ENCODE peak calls at places on chromosome 17, in six cellular contexts. G, B, E, T, S and X are unnamed samples.

GRCh38 chr17:29958947-29959657 is 17.7 kb downstream of the EFCAB5 start:
- DNase-seq in G (peak; percentile 83), B (no peak), E (no peak), T (no peak), S (no peak), X (peak; percentile 88)

GRCh38 chr17:75679706-75680201 is 12.6 kb downstream of the SAP30BP start:
- DNase-seq in G (peak; percentile 91), B (no peak), E (no peak), T (no peak), S (no peak), X (peak; percentile 50)

GRCh38 chr17:47810200-47810821 is 11.3 kb downstream of the OSBPL7 start:
- DNase-seq in G (peak; percentile 95), B (no peak), E (no peak), T (no peak), S (peak; percentile 93), X (peak; percentile 94)

GRCh38 chr17:68103148-68103547 is 67.6 kb downstream of the KPNA2 start:
- DNase-seq in G (no peak), B (no peak), E (no peak), T (peak; percentile 28), S (no peak), X (no peak)

GRCh38 chr17:19346351-19347255 is 15.9 kb downstream of the B9D1 start:
- DNase-seq in G (peak; percentile 82), B (no peak), E (no peak), T (no peak), S (peak; percentile 23), X (peak; percentile 95)

GRCh38 chr17:6097005-6097279 is 26.8 kb downstream of the WSCD1 start:
- DNase-seq in G (no peak), B (no peak), E (no peak), T (no peak), S (no peak), X (no peak)

GRCh38 chr17:7177210-7177953 is 1.8 kb downstream of the ASGR1 start:
- DNase-seq in G (peak; percentile 66), B (peak; percentile 46), E (peak; percentile 92), T (peak; percentile 95), S (no peak), X (peak; percentile 80)

GRCh38 chr17:31054761-31055160 is 40.0 kb upstream of the NF1 start:
- DNase-seq in G (no peak), B (no peak), E (no peak), T (no peak), S (no peak), X (no peak)

GRCh38 chr17:2924211-2924610 is 128.0 kb downstream of the RAP1GAP2 start:
- DNase-seq in G (no peak), B (no peak), E (peak; percentile 48), T (peak; percentile 72), S (no peak), X (peak; percentile 58)

GRCh38 chr17:69320908-69321238 is 6.1 kb downstream of the ABCA5 start:
- DNase-seq in G (no peak), B (no peak), E (no peak), T (no peak), S (no peak), X (no peak)

GRCh38 chr17:37614391-37614790 is 5.2 kb upstream of the SYNRG start:
- DNase-seq in G (peak; percentile 67), B (no peak), E (no peak), T (no peak), S (no peak), X (peak; percentile 96)

GRCh38 chr17:50263293-50264262 is 10.7 kb upstream of the TMEM92 start:
- DNase-seq in G (no peak), B (no peak), E (no peak), T (peak; percentile 46), S (no peak), X (no peak)

GRCh38 chr17:64083093-64083492 is 46.9 kb downstream of the ERN1 start:
- DNase-seq in G (no peak), B (no peak), E (no peak), T (no peak), S (no peak), X (no peak)

GRCh38 chr17:43134774-43135453 is 9.8 kb upstream of the BRCA1 start:
- DNase-seq in G (no peak), B (no peak), E (no peak), T (no peak), S (no peak), X (no peak)
- TF ChIP-seq EZH2phosphoT487 in G (no peak), B (no peak), E (no peak), T (no peak), S (no peak), X (no peak)

DNA sequence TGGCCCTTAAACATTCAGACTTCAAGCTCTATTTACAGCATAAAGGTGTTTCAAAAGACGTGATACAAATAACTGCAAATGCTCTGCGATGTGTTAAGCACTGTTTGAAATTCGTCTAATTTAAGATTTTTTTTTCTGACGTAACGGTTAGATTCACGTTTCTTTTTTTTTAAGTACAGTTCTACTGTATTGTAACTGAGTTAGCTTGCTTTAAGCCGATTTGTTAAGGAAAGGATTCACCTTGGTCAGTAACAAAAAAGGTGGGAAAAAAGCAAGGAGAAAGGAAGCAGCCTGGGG is 681 bp upstream of the MAPT start:
- DNase-seq in G (no peak), B (no peak), E (no peak), T (no peak), S (no peak), X (no peak)
- H3K9ac ChIP-seq in G (peak overlapping the region; percentile 57), B (peak overlapping the region; percentile 45), E (no peak overlapping the region), T (no peak overlapping the region), S (peak overlapping the region; percentile 61), X (peak overlapping the region; percentile 77)

DNA sequence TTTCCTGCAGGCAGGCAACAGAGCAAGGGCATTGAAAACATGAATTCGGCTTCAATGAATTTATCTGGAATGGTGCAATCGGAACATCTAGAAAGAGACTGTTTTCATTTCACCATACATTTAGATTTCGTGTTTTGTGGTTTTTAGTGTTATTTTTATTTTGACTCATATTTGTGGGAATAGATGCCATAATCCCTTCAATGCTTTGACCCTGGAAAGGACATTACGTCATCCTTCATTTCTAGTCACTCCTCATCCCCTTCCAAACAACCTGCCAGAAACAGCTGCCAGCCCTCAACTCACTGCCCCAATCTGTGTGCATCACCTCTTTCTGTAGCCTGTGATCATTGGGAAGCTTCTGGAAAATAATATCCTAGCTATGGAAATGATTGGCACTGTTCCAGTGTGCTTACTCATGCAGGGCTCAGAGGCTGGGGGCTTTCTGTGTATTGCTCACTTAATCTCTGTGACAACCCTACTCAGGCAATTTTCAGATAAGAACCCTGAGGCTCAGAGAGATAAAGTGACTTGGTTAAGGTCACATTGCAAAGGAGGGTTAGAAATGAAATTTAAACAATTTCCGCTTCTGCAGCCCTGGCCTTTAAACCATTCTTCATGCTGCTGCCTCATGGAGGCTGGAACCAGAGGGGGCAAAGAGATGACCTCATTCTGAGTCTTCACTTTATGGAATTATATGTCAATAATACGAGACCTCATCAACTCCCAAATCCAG is 9.5 kb upstream of the KSR1 start:
- DNase-seq in G (peak; percentile 84), B (no peak), E (no peak), T (peak; percentile 54), S (no peak), X (peak; percentile 87)
- H3K9me3 ChIP-seq in G (no peaks in the 10 kb centered on the region), B (no peaks in the 10 kb centered on the region), E (no peaks in the 10 kb centered on the region), T (no peaks in the 10 kb centered on the region), S (no peaks in the 10 kb centered on the region), X (no peaks in the 10 kb centered on the region)

GRCh38 chr17:4953461-4953961 is 2.6 kb downstream of the ENO3 start:
- DNase-seq in G (no peak), B (no peak), E (no peak), T (no peak), S (no peak), X (peak; percentile 77)

GRCh38 chr17:4959261-4959965 is 8.2 kb downstream of the SPAG7 start:
- DNase-seq in G (no peak), B (no peak), E (no peak), T (no peak), S (no peak), X (no peak)

GRCh38 chr17:4958102-4958501 is 7.2 kb downstream of the ENO3 start:
- DNase-seq in G (no peak), B (no peak), E (no peak), T (no peak), S (no peak), X (no peak)

GRCh38 chr17:4955091-4955490 is 4.2 kb downstream of the ENO3 start:
- DNase-seq in G (no peak), B (no peak), E (no peak), T (no peak), S (no peak), X (no peak)

GRCh38 chr17:4956493-4957061 is 5.7 kb downstream of the ENO3 start:
- DNase-seq in G (no peak), B (peak; percentile 39), E (peak; percentile 52), T (no peak), S (no peak), X (no peak)
- TF ChIP-seq EZH2phosphoT487 in G (no peak), B (no peak), E (no peak), T (no peak), S (no peak), X (no peak)

DNA sequence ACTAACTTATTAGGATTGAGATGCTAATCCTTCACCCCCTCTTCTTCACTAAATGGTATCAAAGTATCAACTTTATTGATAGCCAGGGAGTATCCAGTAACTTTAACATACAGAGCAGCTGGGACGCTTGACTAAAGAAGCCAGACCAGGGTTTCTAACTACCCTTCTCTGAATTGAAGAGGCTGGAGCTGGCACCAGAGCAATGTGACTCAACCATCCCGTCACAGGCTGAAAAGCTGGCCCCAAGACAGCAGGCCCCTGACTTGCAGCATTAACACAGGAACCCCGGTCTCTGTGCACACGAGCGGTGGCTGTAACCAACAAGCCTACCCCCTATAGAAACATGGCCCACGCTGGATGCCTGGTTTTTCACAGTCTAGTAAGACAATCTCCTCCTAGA is 59.8 kb downstream of the ANKFN1 start:
- DNase-seq in G (no peak), B (no peak), E (no peak), T (no peak), S (no peak), X (peak; percentile 66)
- H3K9ac ChIP-seq in G (no peak overlapping the region), B (no peak overlapping the region), E (no peak overlapping the region), T (no peak overlapping the region), S (no peak overlapping the region), X (no peak overlapping the region)

GRCh38 chr17:22266231-22266630 is 573.9 kb downstream of the KCNJ18 start:
- DNase-seq in G (no peak), B (no peak), E (no peak), T (peak; percentile 71), S (no peak), X (peak; percentile 10)

GRCh38 chr17:22267019-22267418 is 574.7 kb downstream of the KCNJ18 start:
- DNase-seq in G (no peak), B (no peak), E (no peak), T (no peak), S (no peak), X (no peak)

GRCh38 chr17:22270381-22270780 is 578.1 kb downstream of the KCNJ18 start:
- DNase-seq in G (no peak), B (no peak), E (no peak), T (no peak), S (no peak), X (no peak)

GRCh38 chr17:22268214-22268911 is 576.0 kb downstream of the KCNJ18 start:
- DNase-seq in G (no peak), B (no peak), E (no peak), T (peak; percentile 69), S (no peak), X (no peak)

GRCh38 chr17:22268912-22269220 is 576.5 kb downstream of the KCNJ18 start:
- DNase-seq in G (no peak), B (no peak), E (no peak), T (no peak), S (no peak), X (no peak)
- H3K9me3 ChIP-seq in G (peaks cover 6% of the 10 kb centered on the region), B (no peaks in the 10 kb centered on the region), E (peaks cover 24% of the 10 kb centered on the region), T (no peaks in the 10 kb centered on the region), S (no peaks in the 10 kb centered on the region), X (no peaks in the 10 kb centered on the region)